ENCODE peak calls at places on chromosomes 6 and 20, in seven cellular contexts. One of them, this sample, is unnamed.

GRCh38 chr20:63440366-63440955 is 32.0 kb downstream of the KCNQ2 start:
- DNase-seq in GM23338: no peak
- DNase-seq in choroid plexus epithelial cell: no peak
- DNase-seq in GDM1: no peak
- DNase-seq in HT-29: no peak
- DNase-seq in stimulated activated CD4-positive, alpha-beta T cell treated with anti-CD3 and anti-CD28 coated beads, TNF-alpha, amount 100 ng/mL, for 24 hours: no peak
- DNase-seq in D341Med: no peak
- DNase-seq in this sample: no peak

GRCh38 chr6:42224222-42225042 is 6.8 kb upstream of the MRPS10 start:
- DNase-seq in GM23338: no peak
- DNase-seq in choroid plexus epithelial cell: peak
- DNase-seq in GDM1: no peak
- DNase-seq in HT-29: peak
- DNase-seq in stimulated activated CD4-positive, alpha-beta T cell treated with anti-CD3 and anti-CD28 coated beads, TNF-alpha, amount 100 ng/mL, for 24 hours: no peak
- DNase-seq in D341Med: no peak
- DNase-seq in this sample: peak

GRCh38 chr6:68572525-68572924 is 62.6 kb upstream of the ADGRB3 start:
- DNase-seq in GM23338: peak
- DNase-seq in choroid plexus epithelial cell: peak
- DNase-seq in GDM1: peak
- DNase-seq in HT-29: peak
- DNase-seq in stimulated activated CD4-positive, alpha-beta T cell treated with anti-CD3 and anti-CD28 coated beads, TNF-alpha, amount 100 ng/mL, for 24 hours: no peak
- DNase-seq in D341Med: peak
- DNase-seq in this sample: peak

GRCh38 chr6:75204222-75204958 is 1.5 kb downstream of the COL12A1 start:
- DNase-seq in GM23338: peak
- DNase-seq in choroid plexus epithelial cell: peak
- DNase-seq in GDM1: no peak
- DNase-seq in HT-29: peak
- DNase-seq in stimulated activated CD4-positive, alpha-beta T cell treated with anti-CD3 and anti-CD28 coated beads, TNF-alpha, amount 100 ng/mL, for 24 hours: no peak
- DNase-seq in D341Med: peak
- DNase-seq in this sample: peak

GRCh38 chr6:87244380-87244779 is 78.0 kb upstream of the SMIM8 start:
- DNase-seq in GM23338: no peak
- DNase-seq in choroid plexus epithelial cell: peak
- DNase-seq in GDM1: no peak
- DNase-seq in HT-29: no peak
- DNase-seq in stimulated activated CD4-positive, alpha-beta T cell treated with anti-CD3 and anti-CD28 coated beads, TNF-alpha, amount 100 ng/mL, for 24 hours: no peak
- DNase-seq in D341Med: no peak
- DNase-seq in this sample: no peak

GRCh38 chr20:16082051-16082550 is 491.1 kb downstream of the KIF16B start:
- DNase-seq in GM23338: no peak
- DNase-seq in choroid plexus epithelial cell: no peak
- DNase-seq in GDM1: no peak
- DNase-seq in HT-29: no peak
- DNase-seq in stimulated activated CD4-positive, alpha-beta T cell treated with anti-CD3 and anti-CD28 coated beads, TNF-alpha, amount 100 ng/mL, for 24 hours: no peak
- DNase-seq in D341Med: no peak
- DNase-seq in this sample: no peak

GRCh38 chr6:110590821-110591351 is 114.5 kb upstream of the SLC22A16 start:
- DNase-seq in GM23338: no peak
- DNase-seq in choroid plexus epithelial cell: peak
- DNase-seq in GDM1: no peak
- DNase-seq in HT-29: no peak
- DNase-seq in stimulated activated CD4-positive, alpha-beta T cell treated with anti-CD3 and anti-CD28 coated beads, TNF-alpha, amount 100 ng/mL, for 24 hours: no peak
- DNase-seq in D341Med: no peak
- DNase-seq in this sample: no peak

GRCh38 chr6:36141961-36142360 is 11.6 kb downstream of the MAPK13 start:
- DNase-seq in GM23338: no peak
- DNase-seq in choroid plexus epithelial cell: no peak
- DNase-seq in GDM1: no peak
- DNase-seq in HT-29: no peak
- DNase-seq in stimulated activated CD4-positive, alpha-beta T cell treated with anti-CD3 and anti-CD28 coated beads, TNF-alpha, amount 100 ng/mL, for 24 hours: no peak
- DNase-seq in D341Med: no peak
- DNase-seq in this sample: no peak

GRCh38 chr6:129786548-129786947 is 74.6 kb downstream of the TMEM244 start:
- DNase-seq in GM23338: no peak
- DNase-seq in choroid plexus epithelial cell: peak
- DNase-seq in GDM1: no peak
- DNase-seq in HT-29: no peak
- DNase-seq in stimulated activated CD4-positive, alpha-beta T cell treated with anti-CD3 and anti-CD28 coated beads, TNF-alpha, amount 100 ng/mL, for 24 hours: no peak
- DNase-seq in D341Med: no peak
- DNase-seq in this sample: no peak

GRCh38 chr6:97059473-97059872 is 134.9 kb downstream of the KLHL32 start:
- DNase-seq in GM23338: peak
- DNase-seq in choroid plexus epithelial cell: peak
- DNase-seq in GDM1: no peak
- DNase-seq in HT-29: peak
- DNase-seq in stimulated activated CD4-positive, alpha-beta T cell treated with anti-CD3 and anti-CD28 coated beads, TNF-alpha, amount 100 ng/mL, for 24 hours: no peak
- DNase-seq in D341Med: no peak
- DNase-seq in this sample: no peak

GRCh38 chr20:366042-366718 is 14.4 kb upstream of the TRIB3 start:
- DNase-seq in GM23338: no peak
- DNase-seq in choroid plexus epithelial cell: no peak
- DNase-seq in GDM1: no peak
- DNase-seq in HT-29: peak
- DNase-seq in stimulated activated CD4-positive, alpha-beta T cell treated with anti-CD3 and anti-CD28 coated beads, TNF-alpha, amount 100 ng/mL, for 24 hours: no peak
- DNase-seq in D341Med: no peak
- DNase-seq in this sample: no peak

GRCh38 chr6:159008656-159009288 is 8.8 kb upstream of the RSPH3 start:
- DNase-seq in GM23338: peak
- DNase-seq in choroid plexus epithelial cell: peak
- DNase-seq in GDM1: peak
- DNase-seq in HT-29: peak
- DNase-seq in stimulated activated CD4-positive, alpha-beta T cell treated with anti-CD3 and anti-CD28 coated beads, TNF-alpha, amount 100 ng/mL, for 24 hours: no peak
- DNase-seq in D341Med: peak
- DNase-seq in this sample: peak

GRCh38 chr20:53495357-53495756 is 98.3 kb downstream of the ZNF217 start:
- DNase-seq in GM23338: no peak
- DNase-seq in choroid plexus epithelial cell: no peak
- DNase-seq in GDM1: no peak
- DNase-seq in HT-29: no peak
- DNase-seq in stimulated activated CD4-positive, alpha-beta T cell treated with anti-CD3 and anti-CD28 coated beads, TNF-alpha, amount 100 ng/mL, for 24 hours: no peak
- DNase-seq in D341Med: no peak
- DNase-seq in this sample: no peak

GRCh38 chr6:165321150-165321549 is 11.7 kb upstream of the C6orf118 start:
- DNase-seq in GM23338: no peak
- DNase-seq in choroid plexus epithelial cell: no peak
- DNase-seq in GDM1: no peak
- DNase-seq in HT-29: no peak
- DNase-seq in stimulated activated CD4-positive, alpha-beta T cell treated with anti-CD3 and anti-CD28 coated beads, TNF-alpha, amount 100 ng/mL, for 24 hours: no peak
- DNase-seq in D341Med: no peak
- DNase-seq in this sample: no peak

GRCh38 chr20:11807070-11807741 is 110.5 kb upstream of the BTBD3 start:
- DNase-seq in GM23338: no peak
- DNase-seq in choroid plexus epithelial cell: peak
- DNase-seq in GDM1: no peak
- DNase-seq in HT-29: no peak
- DNase-seq in stimulated activated CD4-positive, alpha-beta T cell treated with anti-CD3 and anti-CD28 coated beads, TNF-alpha, amount 100 ng/mL, for 24 hours: no peak
- DNase-seq in D341Med: no peak
- DNase-seq in this sample: no peak

GRCh38 chr6:7846971-7847818 is 63.4 kb downstream of the TXNDC5 start:
- DNase-seq in GM23338: peak
- DNase-seq in choroid plexus epithelial cell: peak
- DNase-seq in GDM1: no peak
- DNase-seq in HT-29: no peak
- DNase-seq in stimulated activated CD4-positive, alpha-beta T cell treated with anti-CD3 and anti-CD28 coated beads, TNF-alpha, amount 100 ng/mL, for 24 hours: no peak
- DNase-seq in D341Med: no peak
- DNase-seq in this sample: no peak

GRCh38 chr6:35136185-35136584 is 5.0 kb downstream of the TCP11 start:
- DNase-seq in GM23338: no peak
- DNase-seq in choroid plexus epithelial cell: no peak
- DNase-seq in GDM1: no peak
- DNase-seq in HT-29: no peak
- DNase-seq in stimulated activated CD4-positive, alpha-beta T cell treated with anti-CD3 and anti-CD28 coated beads, TNF-alpha, amount 100 ng/mL, for 24 hours: no peak
- DNase-seq in D341Med: no peak
- DNase-seq in this sample: no peak

GRCh38 chr6:18245642-18246041 is 18.7 kb downstream of the DEK start:
- DNase-seq in GM23338: no peak
- DNase-seq in choroid plexus epithelial cell: no peak
- DNase-seq in GDM1: no peak
- DNase-seq in HT-29: no peak
- DNase-seq in stimulated activated CD4-positive, alpha-beta T cell treated with anti-CD3 and anti-CD28 coated beads, TNF-alpha, amount 100 ng/mL, for 24 hours: no peak
- DNase-seq in D341Med: no peak
- DNase-seq in this sample: no peak

GRCh38 chr6:12548526-12548925 is 168.0 kb upstream of the PHACTR1 start:
- DNase-seq in GM23338: no peak
- DNase-seq in choroid plexus epithelial cell: peak
- DNase-seq in GDM1: no peak
- DNase-seq in HT-29: no peak
- DNase-seq in stimulated activated CD4-positive, alpha-beta T cell treated with anti-CD3 and anti-CD28 coated beads, TNF-alpha, amount 100 ng/mL, for 24 hours: no peak
- DNase-seq in D341Med: no peak
- DNase-seq in this sample: no peak

GRCh38 chr6:30396833-30397479 is 52.0 kb downstream of the RPP21 start:
- DNase-seq in GM23338: peak
- DNase-seq in choroid plexus epithelial cell: peak
- DNase-seq in GDM1: peak
- DNase-seq in HT-29: peak
- DNase-seq in stimulated activated CD4-positive, alpha-beta T cell treated with anti-CD3 and anti-CD28 coated beads, TNF-alpha, amount 100 ng/mL, for 24 hours: peak
- DNase-seq in D341Med: peak
- DNase-seq in this sample: peak

GRCh38 chr6:106114492-106114891 is 28.4 kb downstream of the PRDM1 start:
- DNase-seq in GM23338: no peak
- DNase-seq in choroid plexus epithelial cell: no peak
- DNase-seq in GDM1: no peak
- DNase-seq in HT-29: no peak
- DNase-seq in stimulated activated CD4-positive, alpha-beta T cell treated with anti-CD3 and anti-CD28 coated beads, TNF-alpha, amount 100 ng/mL, for 24 hours: no peak
- DNase-seq in D341Med: no peak
- DNase-seq in this sample: no peak

GRCh38 chr6:149756261-149756636 is 6.7 kb downstream of the PCMT1 start:
- DNase-seq in GM23338: no peak
- DNase-seq in choroid plexus epithelial cell: no peak
- DNase-seq in GDM1: no peak
- DNase-seq in HT-29: no peak
- DNase-seq in stimulated activated CD4-positive, alpha-beta T cell treated with anti-CD3 and anti-CD28 coated beads, TNF-alpha, amount 100 ng/mL, for 24 hours: no peak
- DNase-seq in D341Med: no peak
- DNase-seq in this sample: no peak

GRCh38 chr20:45032276-45032675 is 66.0 kb downstream of the STK4 start:
- DNase-seq in GM23338: no peak
- DNase-seq in choroid plexus epithelial cell: no peak
- DNase-seq in GDM1: no peak
- DNase-seq in HT-29: no peak
- DNase-seq in stimulated activated CD4-positive, alpha-beta T cell treated with anti-CD3 and anti-CD28 coated beads, TNF-alpha, amount 100 ng/mL, for 24 hours: no peak
- DNase-seq in D341Med: no peak
- DNase-seq in this sample: no peak